ENCODE peak calls at places on chromosomes 3 and 15, in ten cellular contexts. K, A, S, X, G, T, O, L, E and I are unnamed samples.

GRCh38 chr3:94024385-94024784 is 4.0 kb downstream of the STX19 start:
- DNase-seq in E (no peak), X (no peak), G (peak; percentile 43), L (peak; percentile 15), O (peak; percentile 34), T (no peak), S (peak; percentile 27), A (no peak), K (no peak), I (no peak)

GRCh38 chr3:170641510-170642236 is 55.8 kb upstream of the SLC7A14 start:
- DNase-seq in X (no peak), S (no peak), L (no peak), T (peak; percentile 25), G (peak; percentile 72), A (no peak), O (no peak), E (no peak), K (no peak), I (no peak)

GRCh38 chr15:88835646-88836045 is 32.4 kb downstream of the ACAN start:
- DNase-seq in G (peak; percentile 49), O (no peak), L (no peak), E (no peak), X (no peak), S (no peak), A (no peak), T (peak; percentile 90), K (no peak), I (no peak)

GRCh38 chr15:91199511-91199910 is 99.5 kb downstream of the SV2B start:
- DNase-seq in S (no peak), O (no peak), G (no peak), X (no peak), L (no peak), E (no peak), A (no peak), T (no peak), K (no peak), I (no peak)

GRCh38 chr3:123371426-123371825 is 77.5 kb downstream of the ADCY5 start:
- DNase-seq in S (no peak), G (no peak), K (no peak), L (no peak), E (no peak), T (no peak), A (no peak), O (no peak), X (no peak), I (no peak)

GRCh38 chr3:53721187-53721946 is 124.9 kb downstream of the CHDH start:
- DNase-seq in E (no peak), L (no peak), A (no peak), G (peak; percentile 37), X (no peak), O (no peak), S (no peak), K (no peak), T (peak; percentile 91), I (no peak)

GRCh38 chr3:145807990-145808389 is 353.0 kb downstream of the PLOD2 start:
- DNase-seq in X (no peak), L (peak; percentile 65), K (peak; percentile 41), S (peak; percentile 78), A (no peak), G (peak; percentile 66), E (no peak), T (no peak), O (no peak), I (peak; percentile 23)

GRCh38 chr3:48856469-48856868 is 8.8 kb upstream of the PRKAR2A start:
- DNase-seq in G (no peak), T (peak; percentile 3), X (no peak), S (no peak), K (no peak), A (no peak), O (peak; percentile 54), E (no peak), L (no peak), I (no peak)

GRCh38 chr3:101574388-101575156 is 592 bp downstream of the PCNP start:
- DNase-seq in A (peak; percentile 17), L (peak; percentile 58), E (peak; percentile 40), G (peak; percentile 55), X (no peak), T (peak; percentile 73), O (peak; percentile 53), S (peak; percentile 58), K (peak; percentile 62), I (no peak)

GRCh38 chr15:40047413-40048154 is 8.6 kb upstream of the SRP14 start:
- DNase-seq in O (no peak), T (peak; percentile 90), A (no peak), K (peak; percentile 76), S (peak; percentile 91), X (no peak), E (peak; percentile 75), L (peak; percentile 68), G (peak; percentile 50), I (peak; percentile 58)

GRCh38 chr3:166560253-166560652 is 723.0 kb upstream of the BCHE start:
- DNase-seq in O (no peak), K (no peak), T (no peak), A (no peak), X (no peak), E (no peak), G (no peak), S (no peak), L (no peak), I (no peak)

GRCh38 chr15:89814112-89814742 is 425 bp downstream of the ANPEP start:
- DNase-seq in A (no peak), K (no peak), S (no peak), G (no peak), O (no peak), L (peak; percentile 23), X (peak; percentile 7), T (peak; percentile 87), E (no peak), I (no peak)

GRCh38 chr3:110381992-110382391 is 689.6 kb upstream of the NECTIN3 start:
- DNase-seq in L (no peak), G (no peak), S (peak; percentile 17), X (no peak), K (no peak), O (no peak), T (no peak), A (no peak), E (no peak), I (no peak)

GRCh38 chr3:171261487-171261886 is 198.7 kb downstream of the TNIK start:
- DNase-seq in A (no peak), E (no peak), S (peak; percentile 40), L (no peak), O (peak; percentile 32), K (no peak), T (no peak), G (no peak), X (no peak), I (no peak)

GRCh38 chr3:127590593-127591477 is at the start of gene TPRA1:
- DNase-seq in L (peak; percentile 98), E (peak; percentile 88), X (peak; percentile 82), K (peak; percentile 95), O (peak; percentile 91), T (peak; percentile 100), A (peak; percentile 95), S (peak; percentile 98), G (peak; percentile 99), I (peak; percentile 96)

GRCh38 chr3:127590282-127590592 is 296 bp downstream of the TPRA1 start:
- DNase-seq in A (no peak), T (no peak), X (no peak), G (no peak), L (no peak), E (no peak), S (no peak), K (no peak), O (peak; percentile 40), I (no peak)

GRCh38 chr3:127587876-127588275 is 2.7 kb downstream of the TPRA1 start:
- DNase-seq in T (peak; percentile 23), L (no peak), E (no peak), K (peak; percentile 57), G (no peak), S (no peak), A (no peak), X (no peak), O (no peak), I (no peak)

GRCh38 chr3:127588675-127589577 is 1.6 kb downstream of the TPRA1 start:
- DNase-seq in G (peak; percentile 67), E (no peak), K (peak; percentile 53), A (no peak), S (peak; percentile 75), L (peak; percentile 65), T (peak; percentile 93), O (no peak), X (peak; percentile 17), I (peak; percentile 79)

DNA sequence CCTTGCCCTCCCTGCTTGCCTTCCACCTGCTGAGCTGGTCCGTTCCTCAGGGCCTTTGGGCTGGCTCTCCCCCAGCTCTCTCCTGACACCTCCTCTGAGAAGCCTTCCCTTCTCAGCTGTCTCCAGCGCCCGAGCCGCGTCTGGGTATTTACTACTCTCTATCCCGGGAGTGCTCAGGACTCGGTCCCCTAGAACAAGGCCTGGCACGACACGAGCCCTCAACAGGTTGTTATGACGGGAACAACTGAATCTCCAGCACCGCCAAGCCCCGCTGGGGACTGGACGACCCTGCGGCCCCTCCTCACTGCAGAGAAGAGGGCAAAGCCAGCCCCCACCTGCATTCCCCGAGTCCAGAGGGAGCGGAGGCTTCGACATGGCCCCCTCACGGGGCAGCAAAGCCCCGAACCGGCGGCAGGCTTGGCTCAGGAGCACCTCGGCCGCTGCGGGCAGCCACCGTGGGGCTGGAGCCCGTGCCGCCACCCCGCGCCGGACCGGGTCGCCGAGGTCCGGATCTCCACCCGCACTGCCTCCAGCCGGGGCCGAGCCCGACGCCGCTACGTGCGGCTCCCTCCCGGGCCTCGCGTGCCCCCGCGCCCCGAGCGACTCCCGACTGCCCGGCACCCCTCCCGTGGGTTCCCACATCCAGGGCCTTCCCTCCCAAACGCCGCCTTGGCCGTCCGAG is 792 bp downstream of the TPRA1 start:
- DNase-seq in O (peak; percentile 34), L (no peak), S (no peak), T (peak; percentile 90), A (no peak), G (no peak), X (no peak), E (no peak), K (peak; percentile 83), I (peak; percentile 48)
- H3K4me3 ChIP-seq in O (peak overlapping the region; percentile 92), L (peak overlapping the region; percentile 90), S (peak overlapping the region; percentile 87), T (peak overlapping the region; percentile 91), A (peak overlapping the region; percentile 89), G (peak overlapping the region; percentile 88), X (peak overlapping the region; percentile 91), E (peak overlapping the region; percentile 94), K (peak overlapping the region; percentile 75), I (peak overlapping the region; percentile 41)

GRCh38 chr3:27722957-27723802 is 1.1 kb upstream of the EOMES start:
- DNase-seq in K (no peak), E (no peak), O (no peak), T (peak; percentile 81), X (no peak), G (no peak), A (no peak), S (no peak), L (no peak), I (no peak)
- H3K4me3 ChIP-seq in K (peak overlapping the region; percentile 4), E (no peak overlapping the region), O (no peak overlapping the region), T (peak overlapping the region; percentile 21), X (peak overlapping the region; percentile 68), G (peak overlapping the region; percentile 35), A (no peak overlapping the region), S (no peak overlapping the region), L (no peak overlapping the region), I (no peak overlapping the region)

GRCh38 chr3:112084980-112085697 is 1.1 kb upstream of the C3orf52 start:
- DNase-seq in G (no peak), O (peak; percentile 60), A (no peak), K (no peak), L (no peak), E (no peak), X (no peak), T (no peak), S (no peak), I (peak; percentile 85)
- H3K4me3 ChIP-seq in G (no peak overlapping the region), O (no peak overlapping the region), A (no peak overlapping the region), K (no peak overlapping the region), L (no peak overlapping the region), E (no peak overlapping the region), X (no peak overlapping the region), T (no peak overlapping the region), S (no peak overlapping the region), I (no peak overlapping the region)

GRCh38 chr3:126541628-126542339 is 16.9 kb downstream of the C3orf22 start:
- DNase-seq in E (no peak), L (no peak), X (no peak), A (no peak), T (peak; percentile 80), O (peak; percentile 5), K (no peak), S (no peak), G (no peak), I (no peak)
- H3K4me3 ChIP-seq in E (no peak overlapping the region), L (no peak overlapping the region), X (no peak overlapping the region), A (no peak overlapping the region), T (no peak overlapping the region), O (no peak overlapping the region), K (no peak overlapping the region), S (no peak overlapping the region), G (no peak overlapping the region), I (no peak overlapping the region)